ENCODE peak calls at places on chromosomes 7 and 10, in seven cellular contexts. G is endodermal cell; C is CD8-positive, alpha-beta memory T cell; A is colonic mucosa; F is IMR-90; Y is heart left ventricle; U is Panc1. Q is an unnamed sample. For H3K36me3 and H3K4me1, the result is how much of the 10 kb centered on the place peaks cover.

GRCh38 chr7:13578294-13578693 is 411.2 kb downstream of the ETV1 start:
- DNase-seq in G (no peak), C (no peak), A (no peak), F (no peak), Y (no peak), U (no peak), Q (peak)

GRCh38 chr7:112995091-112995824 is 91.4 kb downstream of the GPR85 start:
- DNase-seq in G (peak), C (no peak), A (no peak), F (peak), Y (peak), U (no peak), Q (no peak)

GRCh38 chr7:139855498-139856270 is 26.6 kb downstream of the TBXAS1 start:
- DNase-seq in G (no peak), C (no peak), A (peak), F (no peak), Y (peak), U (no peak), Q (no peak)

GRCh38 chr10:67033878-67034277 is 108.0 kb downstream of the LRRTM3 start:
- DNase-seq in G (no peak), C (no peak), A (no peak), F (no peak), Y (no peak), U (no peak), Q (no peak)

GRCh38 chr10:35079763-35080162 is 10.4 kb downstream of the CUL2 start:
- DNase-seq in G (no peak), C (no peak), A (no peak), F (peak), Y (no peak), U (no peak), Q (no peak)

GRCh38 chr7:4556868-4557620 is 125.1 kb upstream of the FOXK1 start:
- DNase-seq in G (peak), C (no peak), A (no peak), F (peak), Y (no peak), U (no peak), Q (no peak)

GRCh38 chr7:22346383-22347107 is 10.4 kb downstream of the RAPGEF5 start:
- DNase-seq in G (no peak), C (no peak), A (no peak), F (no peak), Y (no peak), U (no peak), Q (no peak)

GRCh38 chr10:20004087-20004523 is 187.9 kb downstream of the PLXDC2 start:
- DNase-seq in G (no peak), C (no peak), A (no peak), F (peak), Y (peak), U (no peak), Q (no peak)

GRCh38 chr7:127897704-127898454 is 133.4 kb downstream of the LRRC4 start:
- DNase-seq in G (no peak), C (no peak), A (no peak), F (peak), Y (no peak), U (no peak), Q (no peak)

GRCh38 chr10:116845823-116846222 is 3.5 kb upstream of the ENO4 start:
- DNase-seq in G (no peak), C (no peak), A (no peak), F (no peak), Y (no peak), U (no peak), Q (no peak)

GRCh38 chr10:105950410-105950809 is 1214.1 kb downstream of the SORCS1 start:
- DNase-seq in G (peak), C (no peak), A (peak), F (peak), Y (peak), U (no peak), Q (peak)

GRCh38 chr7:23443974-23444373 is 26.3 kb downstream of the IGF2BP3 start:
- DNase-seq in G (no peak), C (no peak), A (no peak), F (no peak), Y (no peak), U (no peak), Q (no peak)

GRCh38 chr10:124003481-124004371 is 89.7 kb downstream of the CHST15 start:
- DNase-seq in G (peak), C (no peak), A (peak), F (no peak), Y (no peak), U (no peak), Q (no peak)

GRCh38 chr10:28463676-28464395 is 69.1 kb upstream of the WAC start:
- DNase-seq in G (no peak), C (no peak), A (peak), F (no peak), Y (no peak), U (no peak), Q (no peak)

GRCh38 chr10:6068422-6068821 is 6.3 kb upstream of the IL2RA start:
- DNase-seq in G (no peak), C (peak), A (no peak), F (no peak), Y (no peak), U (no peak), Q (no peak)

GRCh38 chr7:148270576-148270975 is 320.0 kb upstream of the C7orf33 start:
- DNase-seq in G (no peak), C (no peak), A (no peak), F (no peak), Y (no peak), U (no peak), Q (no peak)

GRCh38 chr10:49187950-49188761 is at the start of gene TMEM273:
- DNase-seq in G (no peak), C (no peak), A (peak), F (no peak), Y (peak), U (no peak), Q (no peak)

GRCh38 chr10:89861199-89861573 is 159.8 kb downstream of the KIF20B start:
- DNase-seq in G (no peak), C (no peak), A (no peak), F (no peak), Y (no peak), U (no peak), Q (no peak)
- H3K4me3 ChIP-seq in G (no peak), C (peak), A (no peak), F (peak), Y (no peak), U (no peak), Q (no peak)

GRCh38 chr10:617471-617870 is 72.0 kb downstream of the DIP2C start:
- DNase-seq in G (no peak), C (no peak), A (no peak), F (no peak), Y (no peak), U (no peak), Q (no peak)
- H3K36me3 ChIP-seq in G (under half), C (under half), A (under half), F (under half), Y (under half), U (under half), Q (under half)

GRCh38 chr7:130940907-130941306 is 206.9 kb upstream of the KLF14 start:
- DNase-seq in G (no peak), C (no peak), A (no peak), F (no peak), Y (no peak), U (peak), Q (no peak)
- H3K4me1 ChIP-seq in G (under half), C (half or more), A (under half), F (under half), Y (under half), U (half or more), Q (under half)

GRCh38 chr7:11710392-11710791 is 121.6 kb downstream of the THSD7A start:
- DNase-seq in G (no peak), C (no peak), A (no peak), F (no peak), Y (no peak), U (no peak), Q (no peak)

GRCh38 chr7:11709240-11709639 is 122.8 kb downstream of the THSD7A start:
- DNase-seq in G (no peak), C (no peak), A (no peak), F (no peak), Y (no peak), U (no peak), Q (no peak)

GRCh38 chr7:11703829-11704228 is 128.2 kb downstream of the THSD7A start:
- DNase-seq in G (no peak), C (no peak), A (no peak), F (no peak), Y (no peak), U (no peak), Q (no peak)

GRCh38 chr7:11707606-11708193 is 124.3 kb downstream of the THSD7A start:
- DNase-seq in G (no peak), C (no peak), A (no peak), F (no peak), Y (no peak), U (no peak), Q (no peak)

DNA sequence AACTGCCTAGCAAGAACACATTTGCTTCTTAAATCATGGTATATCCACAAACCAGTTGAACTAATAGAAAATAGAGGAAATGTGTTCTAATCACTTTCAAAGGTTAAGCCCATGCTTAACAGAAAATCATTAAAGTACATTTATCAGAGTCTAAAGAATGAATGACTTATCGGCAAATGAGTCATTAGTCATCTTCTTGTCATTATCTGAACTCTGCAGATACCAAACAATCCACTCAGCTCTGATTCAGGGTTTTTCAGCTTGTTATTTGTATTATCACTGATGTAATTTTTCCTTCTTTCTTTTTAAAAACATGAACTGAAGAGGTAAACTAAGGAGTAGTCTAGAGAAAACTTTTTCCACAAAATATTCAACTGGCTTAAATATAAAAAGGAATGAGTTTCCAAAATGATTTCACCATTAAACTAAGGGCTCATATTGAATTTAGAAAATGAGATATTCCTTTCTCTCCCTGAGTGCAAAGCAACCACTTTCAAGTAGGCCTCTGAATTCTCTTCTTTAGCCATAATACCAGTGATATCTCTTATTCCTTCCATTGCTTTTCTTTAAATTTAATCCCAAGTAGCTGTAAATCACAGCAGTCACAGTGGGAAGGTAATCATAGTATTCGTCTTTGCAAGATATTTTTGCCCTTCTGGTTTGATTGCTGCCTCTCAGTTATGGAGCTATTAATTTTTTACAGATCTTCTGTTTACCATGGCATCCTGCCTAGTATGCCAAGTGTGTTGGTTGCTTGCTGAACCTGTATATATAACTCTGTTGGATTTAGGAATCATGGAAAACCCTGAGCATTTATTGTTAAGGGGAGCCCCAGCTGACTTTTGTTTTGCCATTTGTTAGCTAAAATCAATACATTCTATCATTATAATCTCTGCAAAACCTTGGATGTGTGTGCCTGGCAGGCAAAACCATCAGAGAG is 125.1 kb downstream of the THSD7A start:
- DNase-seq in G (no peak), C (no peak), A (peak), F (no peak), Y (no peak), U (no peak), Q (no peak)
- H3K4me3 ChIP-seq in G (no peak), C (no peak), A (no peak), F (no peak), Y (no peak), U (no peak), Q (no peak)